ENCODE peak calls at places on chromosomes 4 and X, in seven cellular contexts. S is Peyer's patch, F is heart left ventricle, T is tibial nerve, K is testis, D is H54, N is ovary. R is an unnamed sample.

GRCh38 chr4:13865871-13866669 is 238.5 kb upstream of the BOD1L1 start:
- DNase-seq in T (no peak), S (no peak), N (no peak), D (no peak), F (no peak), K (no peak), R (no peak)

GRCh38 chr4:6331018-6331417 is 61.4 kb downstream of the WFS1 start:
- DNase-seq in S (no peak), N (no peak), K (peak), D (peak), T (no peak), F (no peak), R (peak)

GRCh38 chr4:112562254-112562653 is 46.3 kb upstream of the NEUROG2 start:
- DNase-seq in T (no peak), D (no peak), K (no peak), N (no peak), S (no peak), F (no peak), R (no peak)

GRCh38 chr4:20603671-20604313 is 96.5 kb upstream of the PACRGL start:
- DNase-seq in T (no peak), N (no peak), D (peak), S (no peak), F (no peak), K (no peak), R (no peak)

GRCh38 chrX:52422884-52423283 is 54.1 kb downstream of the XAGE2 start:
- DNase-seq in K (no peak), N (no peak), D (no peak), T (no peak), S (no peak), F (no peak), R (no peak)

GRCh38 chr4:177107288-177107901 is 202.3 kb upstream of the NEIL3 start:
- DNase-seq in N (no peak), K (no peak), T (no peak), S (no peak), F (no peak), D (no peak), R (no peak)

GRCh38 chr4:29081230-29081955 is 1638.8 kb upstream of the PCDH7 start:
- DNase-seq in F (no peak), T (no peak), S (no peak), N (no peak), K (no peak), D (no peak), R (no peak)

GRCh38 chr4:118286685-118287084 is 66.1 kb downstream of the PRSS12 start:
- DNase-seq in S (no peak), T (no peak), K (no peak), D (no peak), F (no peak), N (no peak), R (no peak)

GRCh38 chr4:10619220-10619619 is 65.3 kb downstream of the CLNK start:
- DNase-seq in D (no peak), K (no peak), F (no peak), N (no peak), S (no peak), T (no peak), R (no peak)

GRCh38 chrX:151754042-151754419 is 19.5 kb downstream of the CNGA2 start:
- DNase-seq in T (no peak), S (no peak), K (no peak), D (peak), N (no peak), F (no peak), R (no peak)

GRCh38 chr4:119172223-119172622 is 36.6 kb downstream of the MYOZ2 start:
- DNase-seq in K (no peak), N (no peak), F (no peak), T (no peak), S (no peak), D (no peak), R (no peak)

GRCh38 chr4:158750379-158750778 is 18.4 kb upstream of the FNIP2 start:
- DNase-seq in D (no peak), N (no peak), T (no peak), S (no peak), F (no peak), K (no peak), R (no peak)

GRCh38 chr4:37451646-37452045 is 207.1 kb downstream of the NWD2 start:
- DNase-seq in T (no peak), K (no peak), F (no peak), D (no peak), S (no peak), N (no peak), R (no peak)

GRCh38 chr4:37453004-37453360 is 208.4 kb downstream of the NWD2 start:
- DNase-seq in D (peak), K (peak), S (no peak), T (no peak), N (no peak), F (peak), R (peak)

GRCh38 chr4:37455301-37456062 is 210.9 kb downstream of the NWD2 start:
- DNase-seq in K (no peak), S (no peak), D (no peak), F (no peak), N (no peak), T (no peak), R (no peak)

GRCh38 chr4:37454263-37454800 is 209.8 kb downstream of the NWD2 start:
- DNase-seq in D (no peak), T (no peak), K (no peak), N (no peak), F (no peak), S (no peak), R (no peak)

DNA sequence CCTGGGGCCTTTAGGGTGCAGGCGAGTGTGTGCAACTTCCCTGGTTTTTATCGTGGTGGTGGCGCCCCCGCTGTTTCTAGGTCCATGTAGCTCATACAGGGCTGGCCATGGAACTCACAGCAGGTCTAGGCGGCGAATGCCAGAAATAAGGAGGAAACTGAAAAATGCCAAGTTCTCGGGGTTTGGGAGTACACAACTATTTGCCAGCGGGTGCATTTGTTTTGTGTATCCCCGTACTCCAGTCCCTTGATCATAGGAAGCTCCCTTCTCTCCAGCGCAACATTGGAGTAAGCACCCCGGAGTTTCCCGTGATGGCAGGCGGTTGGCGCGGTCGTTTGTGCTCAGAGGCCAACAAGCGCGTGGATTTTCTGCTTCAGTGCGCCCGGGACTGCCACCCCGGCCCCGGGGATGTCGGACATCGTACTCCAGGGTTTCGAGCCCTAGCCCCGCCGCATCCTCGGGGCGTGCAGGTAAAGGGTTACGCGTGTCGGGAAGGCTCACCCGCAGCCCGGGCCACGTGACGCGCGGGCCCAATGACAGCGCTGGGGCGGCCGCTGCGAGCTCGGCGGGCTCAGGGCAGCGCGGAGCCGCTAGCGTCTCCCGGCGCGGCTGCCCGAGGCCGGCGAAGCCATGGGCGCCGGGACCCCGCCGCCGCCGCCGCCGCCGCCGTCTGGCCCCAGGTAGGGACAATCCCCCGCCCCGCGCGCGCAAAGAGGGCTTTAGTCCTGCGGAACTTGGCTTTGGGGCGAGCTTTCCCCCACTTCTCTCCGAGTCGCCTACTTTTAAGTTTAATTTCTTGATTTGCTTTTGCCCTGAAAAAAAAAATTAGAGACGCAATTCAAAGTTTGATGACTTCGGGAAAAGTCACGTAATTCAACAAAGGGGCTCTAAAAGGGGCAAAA is 209.1 kb downstream of the NWD2 start:
- DNase-seq in F (peak), T (peak), K (peak), N (no peak), D (no peak), S (no peak), R (no peak)
- TF ChIP-seq POLR2A in F (no peak), T (no peak), K (no peak), N (no peak), D (no peak), S (peak), R (no peak)

DNA sequence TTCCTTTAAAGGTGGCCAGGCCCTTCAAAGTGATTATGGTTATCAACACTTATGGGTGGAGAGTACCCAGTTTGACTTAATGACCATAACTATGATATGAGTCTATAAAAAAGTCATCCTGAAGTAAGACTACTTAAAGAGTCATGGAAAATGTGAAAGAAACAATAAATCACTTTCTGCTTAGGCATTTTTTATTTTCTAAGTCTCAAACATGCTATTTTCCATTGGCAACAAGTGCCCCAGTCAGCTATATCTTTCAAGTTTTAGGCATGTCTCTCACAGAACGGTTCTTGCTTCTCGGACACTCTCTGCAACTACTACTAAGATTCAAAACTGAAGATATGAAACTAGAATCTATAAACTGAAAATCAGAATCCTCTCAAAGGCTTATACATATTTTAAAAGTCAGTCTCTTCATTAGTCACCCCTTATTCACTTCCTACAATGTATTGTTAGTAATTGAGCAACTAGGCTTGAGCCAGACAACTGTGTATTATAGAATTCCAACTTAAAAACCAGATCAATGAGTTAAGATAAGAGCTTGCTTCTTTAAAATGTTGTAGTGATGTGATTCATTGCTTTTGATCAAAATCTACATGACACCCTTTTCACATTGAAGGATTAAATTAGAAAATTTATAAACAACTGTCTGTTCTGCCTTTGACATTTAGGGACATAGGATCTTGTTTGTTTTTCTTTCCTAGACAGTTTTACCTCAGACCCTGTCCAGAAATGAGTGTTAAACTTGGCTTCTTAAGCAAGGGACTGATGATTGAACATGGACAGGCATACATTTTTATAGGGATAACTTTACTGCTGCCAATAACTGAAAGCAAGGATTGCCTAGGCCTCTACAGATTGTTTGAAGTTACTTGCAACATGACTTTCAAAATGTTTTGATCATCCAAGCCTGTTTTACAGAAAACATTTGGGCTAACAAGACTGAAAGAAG is 2.9 kb downstream of the ANTXR2 start:
- DNase-seq in D (no peak), S (no peak), F (no peak), K (no peak), N (no peak), T (no peak), R (no peak)
- TF ChIP-seq POLR2A in D (no peak), S (no peak), F (no peak), K (no peak), N (no peak), T (no peak), R (no peak)

GRCh38 chrX:38879631-38880220 is 78.5 kb downstream of the MID1IP1 start:
- DNase-seq in K (no peak), S (peak), N (no peak), F (peak), D (no peak), T (no peak), R (no peak)
- TF ChIP-seq POLR2A in K (no peak), S (no peak), N (no peak), F (no peak), D (no peak), T (no peak), R (no peak)

DNA sequence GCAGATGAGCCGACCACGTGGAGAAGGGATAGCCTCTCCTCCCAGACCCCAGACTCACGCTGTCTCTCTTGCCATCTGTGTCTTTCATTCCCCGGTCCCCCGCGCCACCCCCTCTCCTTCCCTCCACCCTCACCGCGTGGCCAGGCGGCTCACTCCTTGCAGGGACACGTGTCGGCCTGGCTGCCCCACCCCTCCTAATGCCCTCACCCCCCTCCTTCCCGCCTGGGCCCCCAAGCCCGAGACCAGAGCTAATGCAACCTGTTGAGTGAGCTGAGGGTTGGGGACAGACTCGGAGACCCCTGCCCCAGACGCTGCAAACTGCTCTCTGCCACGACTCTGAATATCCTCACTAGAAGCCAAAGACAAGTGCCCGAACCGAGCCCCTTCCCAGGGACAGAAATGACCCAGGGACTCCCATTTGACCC is 1.8 kb downstream of the SLC38A5 start:
- DNase-seq in D (no peak), S (peak), K (no peak), N (no peak), T (no peak), F (no peak), R (peak)
- TF ChIP-seq POLR2A in D (no peak), S (no peak), K (no peak), N (no peak), T (no peak), F (no peak), R (no peak)

GRCh38 chr4:41216294-41217019 is 2.1 kb upstream of the APBB2 start:
- DNase-seq in T (no peak), D (peak), N (peak), K (peak), F (peak), S (peak), R (peak)
- TF ChIP-seq POLR2A in T (no peak), D (peak), N (peak), K (no peak), F (no peak), S (peak), R (no peak)

GRCh38 chr4:186840222-186840701 is 116.6 kb upstream of the FAT1 start:
- DNase-seq in D (no peak), F (peak), S (no peak), N (peak), K (peak), T (peak), R (no peak)

GRCh38 chr4:186839122-186840037 is 115.7 kb upstream of the FAT1 start:
- DNase-seq in K (peak), S (no peak), F (peak), D (no peak), N (peak), T (no peak), R (no peak)

GRCh38 chr4:186840771-186841301 is 117.2 kb upstream of the FAT1 start:
- DNase-seq in T (peak), N (peak), K (peak), S (no peak), F (no peak), D (no peak), R (no peak)

GRCh38 chr4:186832906-186833305 is 109.2 kb upstream of the FAT1 start:
- DNase-seq in N (no peak), S (no peak), T (no peak), K (no peak), D (no peak), F (no peak), R (peak)

GRCh38 chr4:186838295-186838694 is 114.6 kb upstream of the FAT1 start:
- DNase-seq in D (no peak), N (no peak), T (no peak), S (no peak), K (no peak), F (no peak), R (no peak)
- TF ChIP-seq POLR2A in D (no peak), N (no peak), T (no peak), S (no peak), K (no peak), F (no peak), R (no peak)